ENCODE peak calls at places on chromosomes 16 and 17, in four cellular contexts. L is OCI-LY7, T is neural progenitor cell, X is fibroblast of lung. V is an unnamed sample.
A peak's percentile ranks its signal among the peaks of the same experiment; 100 is the strongest.

GRCh38 chr17:58089111-58089510 is 5.9 kb downstream of the DYNLL2 start:
- DNase-seq in L (no peak), T (no peak), X (no peak), V (no peak)

GRCh38 chr17:77369544-77369971 is 228.8 kb downstream of the SEC14L1 start:
- DNase-seq in L (no peak), T (no peak), X (no peak), V (no peak)

GRCh38 chr17:68346448-68346847 is 55.2 kb downstream of the ARSG start:
- DNase-seq in L (peak; percentile 99), T (peak; percentile 60), X (no peak), V (peak; percentile 96)

GRCh38 chr16:69542974-69543373 is 22.8 kb upstream of the NFAT5 start:
- DNase-seq in L (no peak), T (no peak), X (peak; percentile 49), V (peak; percentile 34)

GRCh38 chr17:4672055-4672630 is 30.7 kb upstream of the ALOX15 start:
- DNase-seq in L (no peak), T (no peak), X (no peak), V (no peak)

GRCh38 chr16:11572301-11572995 is 14.3 kb downstream of the LITAF start:
- DNase-seq in L (no peak), T (no peak), X (no peak), V (no peak)

GRCh38 chr17:39739020-39739884 is 1.5 kb downstream of the GRB7 start:
- DNase-seq in L (peak; percentile 45), T (peak; percentile 73), X (no peak), V (no peak)

GRCh38 chr16:70706948-70707465 is 21.2 kb upstream of the MTSS2 start:
- DNase-seq in L (no peak), T (no peak), X (peak; percentile 97), V (no peak)

GRCh38 chr16:80935691-80936090 is 71.0 kb downstream of the CMC2 start:
- DNase-seq in L (no peak), T (no peak), X (no peak), V (no peak)

GRCh38 chr17:65531508-65532431 is 29.7 kb downstream of the AXIN2 start:
- DNase-seq in L (no peak), T (peak; percentile 60), X (peak; percentile 91), V (no peak)

GRCh38 chr17:38601539-38602351 is 4.0 kb downstream of the SRCIN1 start:
- DNase-seq in L (no peak), T (peak; percentile 82), X (no peak), V (peak; percentile 43)

GRCh38 chr17:4594406-4595349 is 10.3 kb downstream of the SMTNL2 start:
- DNase-seq in L (peak; percentile 41), T (peak; percentile 85), X (no peak), V (peak; percentile 84)

GRCh38 chr17:48240562-48241130 is 133.1 kb downstream of the SNX11 start:
- DNase-seq in L (no peak), T (no peak), X (no peak), V (no peak)

GRCh38 chr17:48241131-48241591 is 133.6 kb downstream of the SNX11 start:
- DNase-seq in L (no peak), T (no peak), X (peak; percentile 66), V (no peak)

GRCh38 chr17:48238933-48239602 is 131.5 kb downstream of the SNX11 start:
- DNase-seq in L (no peak), T (no peak), X (no peak), V (no peak)

GRCh38 chr17:48239603-48239995 is 132.0 kb downstream of the SNX11 start:
- DNase-seq in L (no peak), T (no peak), X (no peak), V (no peak)

GRCh38 chr17:48240122-48240521 is 132.6 kb downstream of the SNX11 start:
- DNase-seq in L (no peak), T (no peak), X (no peak), V (no peak)
- H3K4me1 ChIP-seq in L (peaks cover 5% of the 10 kb centered on the region), T (no peaks in the 10 kb centered on the region), X (peaks cover 17% of the 10 kb centered on the region), V (peaks cover 6% of the 10 kb centered on the region)

DNA sequence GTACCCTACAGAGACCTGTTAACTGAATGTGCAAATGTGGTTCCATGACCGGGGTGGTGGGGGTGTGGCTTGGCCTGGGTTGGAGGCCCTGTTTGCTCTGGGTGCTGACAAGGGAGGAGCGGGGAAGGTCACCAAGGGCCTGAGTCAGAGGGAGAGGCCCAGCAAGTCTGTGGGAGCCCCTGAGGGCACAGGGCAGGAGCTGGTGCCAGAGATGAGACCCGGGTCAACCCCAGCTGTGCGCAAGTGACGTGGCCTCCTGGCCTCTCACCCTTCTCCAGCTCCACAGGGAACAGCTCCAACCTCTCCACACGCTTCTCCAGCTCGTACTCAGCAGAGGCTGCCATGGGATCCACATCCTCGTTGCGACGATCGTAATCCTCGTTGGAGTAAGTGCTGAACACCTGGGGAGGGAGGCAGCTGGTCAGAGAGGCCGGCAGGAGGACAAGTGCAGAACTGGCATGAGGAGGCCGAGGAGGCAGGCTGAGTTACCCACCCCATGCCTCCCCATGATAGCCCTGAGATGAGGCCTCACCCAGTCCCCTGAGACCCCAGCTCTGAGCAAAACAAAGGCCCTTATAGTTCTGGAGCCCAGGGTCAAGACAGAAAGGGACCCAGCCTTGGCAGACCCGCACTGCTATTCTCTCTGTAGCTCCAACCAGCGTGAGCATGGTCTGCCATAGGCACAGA is 5.5 kb downstream of the PPP1R9B start:
- DNase-seq in L (no peak), T (no peak), X (no peak), V (no peak)
- H3K4me2 ChIP-seq in L (peak overlapping the region; percentile 95), T (no peak overlapping the region), X (peak overlapping the region; percentile 68), V (peak overlapping the region; percentile 98)

GRCh38 chr16:22008215-22009142 is 568 bp downstream of the MOSMO start:
- DNase-seq in L (peak; percentile 25), T (peak; percentile 58), X (no peak), V (peak; percentile 60)
- H3K4me1 ChIP-seq in L (peaks cover 19% of the 10 kb centered on the region), T (peaks cover 5% of the 10 kb centered on the region), X (peaks cover 3% of the 10 kb centered on the region), V (peaks cover 31% of the 10 kb centered on the region)

GRCh38 chr17:19303367-19303776 is 59.2 kb downstream of the B9D1 start:
- DNase-seq in L (peak; percentile 35), T (no peak), X (no peak), V (no peak)

GRCh38 chr17:19301973-19302372 is 60.5 kb downstream of the B9D1 start:
- DNase-seq in L (no peak), T (no peak), X (no peak), V (no peak)

GRCh38 chr17:19304209-19304608 is 58.3 kb downstream of the B9D1 start:
- DNase-seq in L (peak; percentile 29), T (no peak), X (peak; percentile 53), V (peak; percentile 46)

GRCh38 chr17:19301274-19301946 is 61.1 kb downstream of the B9D1 start:
- DNase-seq in L (no peak), T (no peak), X (no peak), V (peak; percentile 27)

DNA sequence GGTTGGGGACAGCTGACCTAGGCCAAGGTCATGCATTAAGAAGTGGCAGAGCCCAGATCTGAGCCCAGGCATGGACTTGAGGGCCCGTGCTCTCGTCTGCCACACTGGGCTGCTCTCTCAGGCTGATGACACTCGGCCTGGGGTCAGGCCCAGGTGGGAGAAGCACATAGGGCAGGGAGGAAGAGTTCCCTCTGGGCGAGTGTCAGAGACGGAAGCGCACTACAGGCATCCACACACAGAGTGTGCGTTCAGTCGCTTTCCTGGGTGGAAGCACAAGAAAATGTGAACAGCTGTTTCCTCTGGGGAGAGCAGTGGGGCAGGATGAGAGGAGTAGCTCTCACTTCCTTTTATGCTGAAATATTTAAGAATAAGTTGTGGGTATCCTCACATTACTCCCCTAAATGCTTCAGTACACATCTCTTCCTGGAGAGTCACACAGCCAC is 59.7 kb downstream of the B9D1 start:
- DNase-seq in L (peak; percentile 70), T (no peak), X (no peak), V (peak; percentile 58)
- H3K4me2 ChIP-seq in L (peak overlapping the region; percentile 82), T (no peak overlapping the region), X (no peak overlapping the region), V (no peak overlapping the region)

GRCh38 chr16:49833055-49833454 is 22.9 kb downstream of the ZNF423 start:
- DNase-seq in L (no peak), T (no peak), X (peak; percentile 33), V (no peak)

GRCh38 chr16:49833796-49834195 is 22.1 kb downstream of the ZNF423 start:
- DNase-seq in L (no peak), T (no peak), X (no peak), V (no peak)

GRCh38 chr16:49835116-49835880 is 20.6 kb downstream of the ZNF423 start:
- DNase-seq in L (peak; percentile 27), T (no peak), X (no peak), V (no peak)

GRCh38 chr16:49836218-49836617 is 19.7 kb downstream of the ZNF423 start:
- DNase-seq in L (no peak), T (no peak), X (no peak), V (no peak)

DNA sequence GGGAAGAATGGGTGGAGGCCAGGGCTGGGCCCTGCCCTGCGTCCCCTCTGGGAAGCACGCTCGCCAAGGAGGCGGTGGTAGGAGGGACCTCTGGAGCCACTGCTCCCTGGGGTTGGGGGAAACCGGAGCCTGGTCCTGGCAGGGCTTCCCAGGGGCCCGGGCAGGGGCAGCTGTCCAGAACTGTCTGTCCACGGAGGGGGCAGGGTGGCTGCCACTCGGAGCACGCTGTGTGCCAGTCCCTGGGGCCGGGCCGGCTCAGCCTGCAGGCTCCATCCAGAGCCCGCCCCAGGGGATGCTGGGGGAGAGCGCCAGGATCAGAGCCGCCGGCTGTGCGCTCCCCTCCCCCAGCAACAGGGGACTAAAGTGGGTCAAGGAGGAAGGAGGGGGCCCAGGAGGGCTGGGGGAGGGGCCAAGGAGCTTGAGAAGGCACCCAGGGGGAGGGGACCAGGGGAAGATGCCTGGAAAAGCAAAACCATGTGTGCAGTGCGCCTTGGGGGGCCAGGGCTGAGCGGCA is 21.4 kb downstream of the ZNF423 start:
- DNase-seq in L (no peak), T (peak; percentile 72), X (peak; percentile 41), V (no peak)
- H3K4me1 ChIP-seq in L (peaks cover 12% of the 10 kb centered on the region), T (peaks cover 60% of the 10 kb centered on the region), X (no peaks in the 10 kb centered on the region), V (no peaks in the 10 kb centered on the region)

DNA sequence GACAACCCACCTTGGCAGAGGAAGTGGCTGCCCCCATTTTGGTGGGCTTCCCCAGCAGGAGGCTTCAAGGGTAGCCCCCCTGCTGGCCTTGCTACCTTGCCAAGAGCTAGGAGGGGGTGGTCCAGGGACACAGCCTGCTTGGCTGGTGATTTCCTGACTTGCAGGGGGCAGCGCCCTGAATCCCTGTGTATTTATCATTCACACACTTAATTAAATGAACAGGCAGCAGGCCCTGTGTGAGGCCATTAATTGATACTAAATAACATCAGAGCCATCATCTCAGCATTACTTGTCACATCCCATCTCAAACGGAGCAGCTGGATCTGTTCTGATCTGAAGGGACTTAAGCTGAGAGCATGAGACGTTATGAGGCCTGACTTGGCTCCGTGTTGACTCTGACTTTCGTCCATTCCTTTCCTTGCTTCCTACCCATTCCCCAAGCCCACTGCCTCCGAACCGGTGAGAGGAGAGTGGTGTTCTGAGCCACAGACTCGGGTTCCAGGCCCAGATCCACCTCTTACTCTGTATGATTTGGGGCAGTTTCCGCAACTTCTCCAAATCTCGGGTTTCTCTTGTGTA is 33.6 kb downstream of the CACNA1G start:
- DNase-seq in L (no peak), T (no peak), X (no peak), V (no peak)
- H3K4me2 ChIP-seq in L (no peak overlapping the region), T (no peak overlapping the region), X (no peak overlapping the region), V (no peak overlapping the region)

GRCh38 chr17:16952401-16952800 is 19.5 kb downstream of the TNFRSF13B start:
- DNase-seq in L (no peak), T (no peak), X (no peak), V (no peak)
- H3K4me1 ChIP-seq in L (peaks cover 46% of the 10 kb centered on the region), T (no peaks in the 10 kb centered on the region), X (no peaks in the 10 kb centered on the region), V (no peaks in the 10 kb centered on the region)